ENCODE peak calls at places on chromosomes 3 and 15, in six cellular contexts. One of them, this sample, is unnamed.

GRCh38 chr3:114363554-114364202 is 69.8 kb downstream of the TIGIT start:
- DNase-seq in PC-9: no peak
- DNase-seq in GM12878: no peak
- DNase-seq in mesenchymal stem cell: peak; percentile 74
- DNase-seq in spleen: no peak
- DNase-seq in astrocyte: peak; percentile 84
- DNase-seq in this sample: no peak

GRCh38 chr15:31227954-31228542 is 98.6 kb upstream of the KLF13 start:
- DNase-seq in GM12878: no peak
- DNase-seq in astrocyte: no peak
- DNase-seq in PC-9: no peak
- DNase-seq in mesenchymal stem cell: no peak
- DNase-seq in spleen: no peak
- DNase-seq in this sample: no peak

GRCh38 chr3:45761831-45762230 is 34.5 kb downstream of the SLC6A20 start:
- DNase-seq in mesenchymal stem cell: no peak
- DNase-seq in PC-9: no peak
- DNase-seq in spleen: no peak
- DNase-seq in GM12878: no peak
- DNase-seq in astrocyte: no peak
- DNase-seq in this sample: no peak

GRCh38 chr3:133412511-133413165 is 12.8 kb downstream of the BFSP2 start:
- DNase-seq in mesenchymal stem cell: peak; percentile 49
- DNase-seq in PC-9: no peak
- DNase-seq in spleen: no peak
- DNase-seq in astrocyte: no peak
- DNase-seq in GM12878: no peak
- DNase-seq in this sample: no peak

GRCh38 chr3:25664066-25664809 is 469 bp downstream of the TOP2B start:
- DNase-seq in astrocyte: peak; percentile 47
- DNase-seq in spleen: peak; percentile 95
- DNase-seq in mesenchymal stem cell: peak; percentile 65
- DNase-seq in GM12878: no peak
- DNase-seq in PC-9: no peak
- DNase-seq in this sample: peak; percentile 83

GRCh38 chr3:197366301-197367044 is 68.1 kb upstream of the DLG1 start:
- DNase-seq in mesenchymal stem cell: no peak
- DNase-seq in spleen: peak; percentile 45
- DNase-seq in GM12878: no peak
- DNase-seq in astrocyte: peak; percentile 68
- DNase-seq in PC-9: peak; percentile 90
- DNase-seq in this sample: no peak

GRCh38 chr3:149342413-149343340 is 9.2 kb upstream of the TM4SF18 start:
- DNase-seq in astrocyte: peak; percentile 94
- DNase-seq in mesenchymal stem cell: peak; percentile 82
- DNase-seq in spleen: no peak
- DNase-seq in GM12878: no peak
- DNase-seq in PC-9: peak; percentile 69
- DNase-seq in this sample: no peak

GRCh38 chr15:96771035-96771434 is 440.5 kb downstream of the NR2F2 start:
- DNase-seq in spleen: no peak
- DNase-seq in GM12878: no peak
- DNase-seq in PC-9: no peak
- DNase-seq in astrocyte: no peak
- DNase-seq in mesenchymal stem cell: no peak
- DNase-seq in this sample: no peak

GRCh38 chr3:119731545-119732343 is 28.9 kb downstream of the CFAP91 start:
- DNase-seq in spleen: no peak
- DNase-seq in astrocyte: peak; percentile 38
- DNase-seq in PC-9: no peak
- DNase-seq in mesenchymal stem cell: peak; percentile 24
- DNase-seq in GM12878: no peak
- DNase-seq in this sample: no peak

GRCh38 chr3:108947855-108948254 is 5.8 kb downstream of the GUCA1C start:
- DNase-seq in mesenchymal stem cell: no peak
- DNase-seq in PC-9: no peak
- DNase-seq in spleen: no peak
- DNase-seq in astrocyte: no peak
- DNase-seq in GM12878: no peak
- DNase-seq in this sample: no peak

GRCh38 chr3:65039754-65040210 is 352.0 kb upstream of the ADAMTS9 start:
- DNase-seq in spleen: no peak
- DNase-seq in GM12878: no peak
- DNase-seq in astrocyte: peak; percentile 91
- DNase-seq in PC-9: peak; percentile 39
- DNase-seq in mesenchymal stem cell: peak; percentile 31
- DNase-seq in this sample: no peak

GRCh38 chr15:42137461-42138261 is 18.8 kb downstream of the PLA2G4F start:
- DNase-seq in mesenchymal stem cell: peak; percentile 63
- DNase-seq in PC-9: no peak
- DNase-seq in GM12878: no peak
- DNase-seq in astrocyte: peak; percentile 35
- DNase-seq in spleen: peak; percentile 40
- DNase-seq in this sample: peak; percentile 25

GRCh38 chr3:46668116-46668515 is 25.4 kb downstream of the ALS2CL start:
- DNase-seq in spleen: peak; percentile 51
- DNase-seq in mesenchymal stem cell: no peak
- DNase-seq in astrocyte: no peak
- DNase-seq in GM12878: no peak
- DNase-seq in PC-9: no peak
- DNase-seq in this sample: no peak

GRCh38 chr15:62545392-62546227 is 380.5 kb upstream of the C2CD4B start:
- DNase-seq in PC-9: no peak
- DNase-seq in astrocyte: peak; percentile 66
- DNase-seq in mesenchymal stem cell: peak; percentile 14
- DNase-seq in spleen: no peak
- DNase-seq in GM12878: no peak
- DNase-seq in this sample: no peak

GRCh38 chr3:118080886-118081285 is 953.8 kb downstream of the IGSF11 start:
- DNase-seq in spleen: no peak
- DNase-seq in astrocyte: no peak
- DNase-seq in mesenchymal stem cell: peak; percentile 15
- DNase-seq in GM12878: no peak
- DNase-seq in PC-9: no peak
- DNase-seq in this sample: no peak

DNA sequence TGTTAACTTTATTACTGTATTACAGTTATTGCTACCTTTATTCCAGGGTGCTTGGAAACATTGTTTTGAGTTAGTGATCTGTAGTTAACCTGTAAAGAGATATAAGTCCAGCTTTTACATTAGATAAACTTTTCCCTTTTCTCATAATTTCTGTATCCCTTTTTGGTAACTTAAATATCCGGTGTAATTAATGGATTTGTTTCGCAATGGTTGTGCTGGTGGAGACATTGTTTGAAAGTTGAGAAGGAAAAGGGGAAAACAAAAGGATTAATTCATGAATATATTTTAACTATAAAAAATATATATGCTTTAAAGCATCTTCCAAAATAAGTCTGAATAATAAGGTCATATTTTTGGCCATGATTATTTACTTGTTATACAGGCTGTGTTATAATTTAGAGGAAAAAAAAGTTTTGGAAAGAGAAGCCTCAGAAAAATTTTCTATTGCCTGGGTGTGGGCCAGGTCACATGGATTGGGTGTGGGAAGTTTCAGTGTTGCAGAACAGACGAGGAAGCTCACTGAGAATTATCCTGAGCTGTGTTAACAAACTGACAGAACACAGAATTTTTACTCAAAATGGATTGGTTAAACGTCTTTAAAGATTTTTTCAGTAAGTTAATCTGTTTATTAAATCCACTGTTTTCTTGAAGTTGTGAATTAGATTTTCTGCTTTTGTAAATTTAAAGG is 27.7 kb upstream of the IL20RB start:
- DNase-seq in GM12878: no peak
- DNase-seq in spleen: no peak
- DNase-seq in PC-9: no peak
- DNase-seq in astrocyte: no peak
- DNase-seq in mesenchymal stem cell: peak; percentile 63
- DNase-seq in this sample: no peak
- H3K4me3 ChIP-seq in GM12878: no peak overlapping the region
- H3K4me3 ChIP-seq in spleen: no peak overlapping the region
- H3K4me3 ChIP-seq in PC-9: no peak overlapping the region
- H3K4me3 ChIP-seq in astrocyte: no peak overlapping the region
- H3K4me3 ChIP-seq in mesenchymal stem cell: peak overlapping the region; percentile 67
- H3K4me3 ChIP-seq in this sample: no peak overlapping the region

GRCh38 chr15:59436774-59437472 is 1.1 kb upstream of the FAM81A start:
- DNase-seq in mesenchymal stem cell: peak; percentile 6
- DNase-seq in spleen: no peak
- DNase-seq in PC-9: no peak
- DNase-seq in astrocyte: no peak
- DNase-seq in GM12878: no peak
- DNase-seq in this sample: no peak
- H3K27me3 ChIP-seq in mesenchymal stem cell: peaks cover 26% of the 10 kb centered on the region
- H3K27me3 ChIP-seq in spleen: peaks cover 5% of the 10 kb centered on the region
- H3K27me3 ChIP-seq in PC-9: no peaks in the 10 kb centered on the region
- H3K27me3 ChIP-seq in astrocyte: peaks cover 46% of the 10 kb centered on the region
- H3K27me3 ChIP-seq in GM12878: no peaks in the 10 kb centered on the region
- H3K27me3 ChIP-seq in this sample: no peaks in the 10 kb centered on the region

GRCh38 chr15:25410649-25411048 is 28.2 kb downstream of the UBE3A start:
- DNase-seq in astrocyte: no peak
- DNase-seq in mesenchymal stem cell: peak; percentile 84
- DNase-seq in spleen: no peak
- DNase-seq in GM12878: no peak
- DNase-seq in PC-9: no peak
- DNase-seq in this sample: no peak
- H3K36me3 ChIP-seq in astrocyte: no peaks in the 10 kb centered on the region
- H3K36me3 ChIP-seq in mesenchymal stem cell: peaks cover 3% of the 10 kb centered on the region
- H3K36me3 ChIP-seq in spleen: peaks cover 6% of the 10 kb centered on the region
- H3K36me3 ChIP-seq in GM12878: peaks cover 10% of the 10 kb centered on the region
- H3K36me3 ChIP-seq in PC-9: no peaks in the 10 kb centered on the region
- H3K36me3 ChIP-seq in this sample: no peaks in the 10 kb centered on the region

DNA sequence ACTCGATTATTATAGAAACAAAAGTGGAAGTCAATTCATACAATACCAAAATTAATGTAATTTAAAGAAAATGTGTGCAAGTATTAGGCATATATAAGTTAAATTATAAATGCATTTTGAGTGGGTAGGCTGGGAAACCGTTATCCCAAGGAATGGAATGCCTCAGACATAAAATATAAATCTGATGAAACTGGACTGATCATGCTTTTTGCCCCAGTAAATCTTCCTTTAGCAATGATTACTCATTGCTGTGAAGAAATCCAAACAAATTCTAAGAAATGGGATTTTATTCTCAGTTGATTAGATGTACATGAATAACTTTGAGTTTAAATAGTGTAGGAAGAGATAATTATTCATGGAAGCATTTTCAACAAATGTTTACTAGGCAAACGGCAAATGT is 185.5 kb upstream of the KCNMB2 start:
- DNase-seq in GM12878: no peak
- DNase-seq in spleen: no peak
- DNase-seq in PC-9: no peak
- DNase-seq in astrocyte: no peak
- DNase-seq in mesenchymal stem cell: peak; percentile 31
- DNase-seq in this sample: no peak
- H3K4me3 ChIP-seq in GM12878: no peak overlapping the region
- H3K4me3 ChIP-seq in spleen: no peak overlapping the region
- H3K4me3 ChIP-seq in PC-9: no peak overlapping the region
- H3K4me3 ChIP-seq in astrocyte: no peak overlapping the region
- H3K4me3 ChIP-seq in mesenchymal stem cell: no peak overlapping the region
- H3K4me3 ChIP-seq in this sample: no peak overlapping the region

DNA sequence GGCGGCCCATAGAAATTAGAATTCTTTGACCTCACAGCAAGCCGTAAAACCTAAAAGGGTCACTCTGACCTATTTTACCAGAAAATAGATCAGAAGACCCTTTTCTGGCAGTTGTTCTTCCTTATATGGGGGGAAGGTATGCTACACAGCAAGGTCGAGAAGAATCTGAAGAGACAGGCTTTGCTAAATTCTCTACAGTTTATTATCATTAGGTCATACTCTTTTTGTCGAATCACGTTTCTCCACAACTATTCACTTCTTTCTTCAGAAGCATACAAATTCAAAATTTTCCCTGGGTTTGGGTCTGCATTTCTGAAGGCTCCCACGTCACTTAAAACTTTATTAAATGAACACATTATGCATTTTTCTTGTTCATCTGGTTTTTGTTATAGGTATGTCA is 229.5 kb upstream of the GRM7 start:
- DNase-seq in mesenchymal stem cell: no peak
- DNase-seq in PC-9: no peak
- DNase-seq in GM12878: no peak
- DNase-seq in spleen: no peak
- DNase-seq in astrocyte: no peak
- DNase-seq in this sample: no peak
- H3K27me3 ChIP-seq in mesenchymal stem cell: no peaks in the 10 kb centered on the region
- H3K27me3 ChIP-seq in PC-9: no peaks in the 10 kb centered on the region
- H3K27me3 ChIP-seq in GM12878: no peaks in the 10 kb centered on the region
- H3K27me3 ChIP-seq in spleen: no peaks in the 10 kb centered on the region
- H3K27me3 ChIP-seq in astrocyte: no peaks in the 10 kb centered on the region
- H3K27me3 ChIP-seq in this sample: no peaks in the 10 kb centered on the region

DNA sequence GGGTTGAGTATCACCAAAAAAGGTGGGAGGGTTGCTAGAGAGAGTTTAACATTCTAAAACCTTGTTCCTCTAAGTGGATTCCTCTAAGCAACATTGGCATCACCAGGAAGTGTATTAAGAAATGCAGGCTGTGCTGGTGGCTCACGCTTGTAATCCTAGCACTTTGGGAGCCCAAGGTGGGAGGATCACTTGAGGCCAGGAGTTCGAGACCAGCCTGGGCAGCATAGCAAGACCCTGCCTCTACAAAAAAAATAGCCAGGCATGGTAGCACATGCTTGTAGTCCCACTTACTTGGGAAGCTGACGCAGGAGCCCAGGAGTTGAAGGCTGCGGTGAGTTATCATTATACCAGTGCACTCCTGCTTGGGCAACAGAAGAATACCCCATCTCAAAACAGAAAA is 4.6 kb downstream of the MYNN start:
- DNase-seq in PC-9: no peak
- DNase-seq in spleen: no peak
- DNase-seq in GM12878: no peak
- DNase-seq in mesenchymal stem cell: no peak
- DNase-seq in astrocyte: no peak
- DNase-seq in this sample: no peak
- H3K36me3 ChIP-seq in PC-9: peaks cover 74% of the 10 kb centered on the region
- H3K36me3 ChIP-seq in spleen: peaks cover 87% of the 10 kb centered on the region
- H3K36me3 ChIP-seq in GM12878: peaks cover 32% of the 10 kb centered on the region
- H3K36me3 ChIP-seq in mesenchymal stem cell: peaks cover 10% of the 10 kb centered on the region
- H3K36me3 ChIP-seq in astrocyte: peaks cover 71% of the 10 kb centered on the region
- H3K36me3 ChIP-seq in this sample: peaks cover 8% of the 10 kb centered on the region